ENCODE peak calls at places on chromosomes 12 and 14, in seven cellular contexts. One of them, this sample, is unnamed.

GRCh38 chr12:21962821-21963220 is 21.6 kb upstream of the ABCC9 start:
- DNase-seq in trophoblast cell: no peak
- DNase-seq in endodermal cell: peak; percentile 59
- DNase-seq in keratinocyte: no peak
- DNase-seq in IMR-90: no peak
- DNase-seq in colonic mucosa: no peak
- DNase-seq in mesendoderm: no peak
- DNase-seq in this sample: no peak

GRCh38 chr12:9134981-9135628 is 19.4 kb upstream of the A2M start:
- DNase-seq in keratinocyte: no peak
- DNase-seq in colonic mucosa: no peak
- DNase-seq in IMR-90: peak; percentile 3
- DNase-seq in endodermal cell: peak; percentile 69
- DNase-seq in trophoblast cell: no peak
- DNase-seq in mesendoderm: peak; percentile 27
- DNase-seq in this sample: no peak

GRCh38 chr14:45249847-45250575 is 3.0 kb downstream of the MIS18BP1 start:
- DNase-seq in trophoblast cell: no peak
- DNase-seq in mesendoderm: no peak
- DNase-seq in endodermal cell: no peak
- DNase-seq in IMR-90: peak; percentile 94
- DNase-seq in keratinocyte: no peak
- DNase-seq in colonic mucosa: no peak
- DNase-seq in this sample: peak; percentile 75

GRCh38 chr12:10113085-10113484 is 14.3 kb upstream of the CLEC1A start:
- DNase-seq in mesendoderm: no peak
- DNase-seq in IMR-90: peak; percentile 43
- DNase-seq in trophoblast cell: no peak
- DNase-seq in keratinocyte: no peak
- DNase-seq in endodermal cell: no peak
- DNase-seq in colonic mucosa: no peak
- DNase-seq in this sample: peak; percentile 13

GRCh38 chr12:132346496-132347470 is 17.4 kb upstream of the GALNT9 start:
- DNase-seq in trophoblast cell: no peak
- DNase-seq in mesendoderm: no peak
- DNase-seq in endodermal cell: no peak
- DNase-seq in keratinocyte: no peak
- DNase-seq in IMR-90: no peak
- DNase-seq in colonic mucosa: no peak
- DNase-seq in this sample: no peak

GRCh38 chr12:15774819-15775218 is 14.4 kb downstream of the EPS8 start:
- DNase-seq in mesendoderm: no peak
- DNase-seq in trophoblast cell: no peak
- DNase-seq in IMR-90: peak; percentile 51
- DNase-seq in colonic mucosa: no peak
- DNase-seq in keratinocyte: no peak
- DNase-seq in endodermal cell: no peak
- DNase-seq in this sample: peak; percentile 87

GRCh38 chr12:101839324-101840283 is 8.8 kb upstream of the GNPTAB start:
- DNase-seq in trophoblast cell: peak; percentile 21
- DNase-seq in endodermal cell: peak; percentile 91
- DNase-seq in mesendoderm: peak; percentile 65
- DNase-seq in keratinocyte: no peak
- DNase-seq in colonic mucosa: peak; percentile 87
- DNase-seq in IMR-90: peak; percentile 68
- DNase-seq in this sample: peak; percentile 86

GRCh38 chr12:130557876-130558770 is 158.0 kb downstream of the RIMBP2 start:
- DNase-seq in mesendoderm: no peak
- DNase-seq in endodermal cell: peak; percentile 67
- DNase-seq in keratinocyte: no peak
- DNase-seq in trophoblast cell: no peak
- DNase-seq in colonic mucosa: peak; percentile 85
- DNase-seq in IMR-90: no peak
- DNase-seq in this sample: no peak

GRCh38 chr12:15001733-15002471 is 29.1 kb downstream of the PDE6H start:
- DNase-seq in colonic mucosa: no peak
- DNase-seq in trophoblast cell: no peak
- DNase-seq in IMR-90: peak; percentile 21
- DNase-seq in endodermal cell: peak; percentile 85
- DNase-seq in keratinocyte: no peak
- DNase-seq in mesendoderm: peak; percentile 67
- DNase-seq in this sample: peak; percentile 9

GRCh38 chr12:19183121-19183838 is 53.7 kb downstream of the PLEKHA5 start:
- DNase-seq in keratinocyte: no peak
- DNase-seq in endodermal cell: no peak
- DNase-seq in colonic mucosa: no peak
- DNase-seq in IMR-90: peak; percentile 37
- DNase-seq in trophoblast cell: no peak
- DNase-seq in mesendoderm: peak; percentile 57
- DNase-seq in this sample: peak; percentile 59

DNA sequence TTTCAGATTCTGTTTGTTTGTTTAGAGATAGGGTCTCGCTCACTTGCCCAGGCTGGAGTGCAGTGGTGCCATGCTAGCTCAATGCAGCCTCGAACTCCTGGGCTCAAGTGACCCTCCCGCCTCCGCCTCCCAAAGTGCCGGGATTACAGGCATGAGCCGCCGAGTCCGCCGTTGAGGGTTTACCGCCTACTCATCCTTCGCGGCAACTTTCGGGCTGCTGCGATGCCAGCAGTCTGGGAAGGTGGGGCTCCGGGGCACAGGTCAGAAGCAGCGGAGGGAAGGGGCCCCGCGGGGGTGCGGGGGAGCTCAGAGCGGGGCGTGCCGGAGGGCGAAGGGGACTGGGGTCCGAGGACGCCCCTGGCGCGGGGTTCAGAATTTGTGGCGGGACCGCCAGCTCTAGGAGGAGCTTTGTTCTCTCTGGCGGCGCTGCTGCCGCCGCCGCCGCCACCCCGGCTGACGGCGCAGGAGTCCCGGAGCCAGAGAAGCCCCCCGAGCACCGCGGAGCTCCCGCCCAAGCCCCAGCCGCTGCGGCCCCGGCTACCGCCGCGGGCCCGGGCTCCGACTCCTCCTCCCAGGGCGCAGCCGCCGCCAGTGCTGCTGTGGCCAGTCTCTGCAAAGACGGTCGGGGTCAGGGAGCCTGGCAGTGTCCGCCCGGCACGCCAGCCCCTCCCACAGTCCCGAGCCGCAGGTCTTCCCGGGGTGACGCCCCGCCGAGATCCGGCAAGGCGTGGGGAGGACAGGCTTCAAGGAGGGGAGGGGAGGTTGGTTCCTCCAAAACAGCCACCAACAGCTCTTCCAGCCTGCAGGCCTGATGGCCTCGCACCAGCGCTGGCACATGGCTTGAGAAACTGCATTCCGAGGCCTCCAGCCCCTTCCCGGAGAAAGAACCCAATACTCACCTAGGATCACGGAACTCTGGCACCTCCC is 10.9 kb upstream of the KRT77 start:
- DNase-seq in endodermal cell: peak; percentile 91
- DNase-seq in keratinocyte: no peak
- DNase-seq in mesendoderm: peak; percentile 41
- DNase-seq in trophoblast cell: no peak
- DNase-seq in colonic mucosa: no peak
- DNase-seq in IMR-90: no peak
- DNase-seq in this sample: no peak
- H3K4me3 ChIP-seq in endodermal cell: peak overlapping the region; percentile 62
- H3K4me3 ChIP-seq in keratinocyte: no peak overlapping the region
- H3K4me3 ChIP-seq in mesendoderm: no peak overlapping the region
- H3K4me3 ChIP-seq in trophoblast cell: peak overlapping the region; percentile 4
- H3K4me3 ChIP-seq in colonic mucosa: no peak overlapping the region
- H3K4me3 ChIP-seq in IMR-90: no peak overlapping the region
- H3K4me3 ChIP-seq in this sample: no peak overlapping the region

GRCh38 chr12:27076930-27077329 is 5.4 kb downstream of the C12orf71 start:
- DNase-seq in endodermal cell: no peak
- DNase-seq in keratinocyte: no peak
- DNase-seq in mesendoderm: peak; percentile 8
- DNase-seq in IMR-90: peak; percentile 7
- DNase-seq in trophoblast cell: no peak
- DNase-seq in colonic mucosa: no peak
- DNase-seq in this sample: peak; percentile 59

GRCh38 chr12:27083861-27084271 is 1.5 kb upstream of the C12orf71 start:
- DNase-seq in trophoblast cell: no peak
- DNase-seq in keratinocyte: no peak
- DNase-seq in mesendoderm: peak; percentile 48
- DNase-seq in IMR-90: peak; percentile 71
- DNase-seq in colonic mucosa: no peak
- DNase-seq in endodermal cell: no peak
- DNase-seq in this sample: peak; percentile 77

GRCh38 chr12:27077586-27077985 is 4.8 kb downstream of the C12orf71 start:
- DNase-seq in endodermal cell: no peak
- DNase-seq in keratinocyte: no peak
- DNase-seq in IMR-90: no peak
- DNase-seq in mesendoderm: no peak
- DNase-seq in colonic mucosa: no peak
- DNase-seq in trophoblast cell: no peak
- DNase-seq in this sample: no peak

GRCh38 chr12:27085654-27086053 is 3.3 kb upstream of the C12orf71 start:
- DNase-seq in keratinocyte: no peak
- DNase-seq in trophoblast cell: no peak
- DNase-seq in colonic mucosa: no peak
- DNase-seq in mesendoderm: no peak
- DNase-seq in endodermal cell: no peak
- DNase-seq in IMR-90: no peak
- DNase-seq in this sample: no peak

GRCh38 chr12:27081668-27082091 is 698 bp downstream of the C12orf71 start:
- DNase-seq in IMR-90: peak; percentile 15
- DNase-seq in endodermal cell: peak; percentile 85
- DNase-seq in mesendoderm: peak; percentile 79
- DNase-seq in colonic mucosa: no peak
- DNase-seq in keratinocyte: peak; percentile 93
- DNase-seq in trophoblast cell: peak; percentile 21
- DNase-seq in this sample: no peak
- H3K9ac ChIP-seq in IMR-90: no peak overlapping the region
- H3K9ac ChIP-seq in endodermal cell: no peak overlapping the region
- H3K9ac ChIP-seq in mesendoderm: no peak overlapping the region
- H3K9ac ChIP-seq in colonic mucosa: no peak overlapping the region
- H3K9ac ChIP-seq in keratinocyte: peak overlapping the region; percentile 31
- H3K9ac ChIP-seq in trophoblast cell: no peak overlapping the region
- H3K9ac ChIP-seq in this sample: no peak overlapping the region

DNA sequence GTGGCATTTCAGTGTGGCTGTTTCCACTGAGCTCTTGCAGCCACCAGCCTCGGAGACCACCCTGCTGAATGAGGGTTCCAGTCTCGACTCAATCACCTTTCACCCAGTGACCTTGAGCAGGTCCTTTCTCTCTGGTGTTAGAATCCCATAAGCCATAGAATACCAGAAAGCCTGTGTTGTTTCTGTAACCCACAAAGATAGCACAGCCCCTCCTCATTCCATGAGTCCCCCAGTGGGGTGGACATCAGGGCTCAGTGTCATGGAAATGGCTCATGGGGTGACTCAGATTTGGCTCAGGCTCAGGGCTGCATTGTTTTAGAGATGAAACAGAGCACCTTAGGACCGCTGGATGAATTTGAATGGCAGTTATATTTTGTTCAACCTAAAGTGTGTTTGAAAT is 171.5 kb downstream of the PTPN11 start:
- DNase-seq in IMR-90: no peak
- DNase-seq in endodermal cell: peak; percentile 89
- DNase-seq in colonic mucosa: no peak
- DNase-seq in keratinocyte: no peak
- DNase-seq in trophoblast cell: no peak
- DNase-seq in mesendoderm: no peak
- DNase-seq in this sample: no peak
- H3K4me3 ChIP-seq in IMR-90: no peak overlapping the region
- H3K4me3 ChIP-seq in endodermal cell: no peak overlapping the region
- H3K4me3 ChIP-seq in colonic mucosa: no peak overlapping the region
- H3K4me3 ChIP-seq in keratinocyte: no peak overlapping the region
- H3K4me3 ChIP-seq in trophoblast cell: no peak overlapping the region
- H3K4me3 ChIP-seq in mesendoderm: no peak overlapping the region
- H3K4me3 ChIP-seq in this sample: no peak overlapping the region

GRCh38 chr12:47878918-47879481 is 25.8 kb downstream of the VDR start:
- DNase-seq in trophoblast cell: no peak
- DNase-seq in keratinocyte: no peak
- DNase-seq in colonic mucosa: no peak
- DNase-seq in endodermal cell: no peak
- DNase-seq in IMR-90: no peak
- DNase-seq in mesendoderm: no peak
- DNase-seq in this sample: no peak
- H3K9ac ChIP-seq in trophoblast cell: no peak overlapping the region
- H3K9ac ChIP-seq in keratinocyte: no peak overlapping the region
- H3K9ac ChIP-seq in colonic mucosa: no peak overlapping the region
- H3K9ac ChIP-seq in endodermal cell: no peak overlapping the region
- H3K9ac ChIP-seq in IMR-90: no peak overlapping the region
- H3K9ac ChIP-seq in mesendoderm: no peak overlapping the region
- H3K9ac ChIP-seq in this sample: no peak overlapping the region

This sample was measured in adipocyte.